ENCODE peak calls at places on chromosomes 6 and 20, in eight cellular contexts. Q is GM06990; T is brain microvascular endothelial cell; U is GM12865; R is IMR-90; L is transverse colon; B is CD4-positive, alpha-beta memory T cell; J is tibial artery. D is an unnamed sample.

GRCh38 chr6:161186173-161186769 is 87.6 kb downstream of the AGPAT4 start:
- DNase-seq in Q (no peak), U (no peak), J (peak; percentile 70), B (no peak), T (peak; percentile 92), L (peak; percentile 28), R (peak; percentile 90), D (no peak)

GRCh38 chr6:80425089-80425823 is 318.8 kb downstream of the BCKDHB start:
- DNase-seq in U (no peak), L (no peak), Q (no peak), B (no peak), T (peak; percentile 72), J (no peak), R (peak; percentile 99), D (no peak)

GRCh38 chr6:8027965-8028651 is 36.1 kb downstream of the BLOC1S5 start:
- DNase-seq in Q (no peak), L (no peak), R (peak; percentile 38), U (no peak), T (peak; percentile 24), J (no peak), B (no peak), D (no peak)

GRCh38 chr6:137724495-137725211 is 142.4 kb upstream of the TNFAIP3 start:
- DNase-seq in U (no peak), L (no peak), R (no peak), Q (no peak), T (no peak), B (no peak), J (peak; percentile 74), D (no peak)

GRCh38 chr20:38674178-38675133 is 49.8 kb upstream of the SLC32A1 start:
- DNase-seq in J (no peak), R (peak; percentile 47), T (peak; percentile 40), U (peak; percentile 82), L (peak; percentile 11), Q (peak; percentile 85), B (peak; percentile 24), D (peak; percentile 32)

GRCh38 chr6:121247386-121247785 is 86.9 kb downstream of the TBC1D32 start:
- DNase-seq in L (no peak), T (peak; percentile 4), Q (no peak), U (peak; percentile 11), R (peak; percentile 80), J (no peak), B (no peak), D (no peak)

GRCh38 chr6:153965996-153966395 is 73.0 kb upstream of the OPRM1 start:
- DNase-seq in Q (no peak), U (no peak), J (no peak), R (no peak), L (no peak), B (no peak), T (peak; percentile 77), D (no peak)

GRCh38 chr6:144141470-144141869 is 8.8 kb upstream of the STX11 start:
- DNase-seq in T (no peak), Q (no peak), J (no peak), R (no peak), L (no peak), B (no peak), U (no peak), D (no peak)

GRCh38 chr6:159121387-159121955 is 47.7 kb upstream of the FNDC1 start:
- DNase-seq in T (no peak), R (no peak), Q (no peak), B (no peak), L (no peak), J (no peak), U (no peak), D (no peak)

GRCh38 chr6:42629845-42630244 is 66.0 kb downstream of the UBR2 start:
- DNase-seq in Q (no peak), U (peak; percentile 68), J (no peak), B (no peak), R (no peak), L (no peak), T (no peak), D (peak; percentile 16)

GRCh38 chr6:159686697-159687096 is 6.3 kb downstream of the SOD2 start:
- DNase-seq in J (no peak), B (no peak), Q (no peak), T (no peak), U (no peak), R (no peak), L (no peak), D (no peak)

GRCh38 chr20:37356961-37357371 is 11.0 kb downstream of the SRC start:
- DNase-seq in B (no peak), Q (no peak), J (no peak), L (no peak), R (no peak), U (no peak), T (no peak), D (no peak)

GRCh38 chr20:37358366-37359150 is 12.6 kb downstream of the SRC start:
- DNase-seq in Q (no peak), T (no peak), R (no peak), L (no peak), B (no peak), U (no peak), J (peak; percentile 67), D (no peak)

GRCh38 chr20:37356387-37356786 is 10.4 kb downstream of the SRC start:
- DNase-seq in B (no peak), T (no peak), U (no peak), L (peak; percentile 59), R (no peak), J (peak; percentile 92), Q (no peak), D (no peak)

GRCh38 chr20:37359331-37359730 is 13.4 kb downstream of the SRC start:
- DNase-seq in R (no peak), J (no peak), B (no peak), Q (no peak), L (no peak), T (no peak), U (no peak), D (no peak)

DNA sequence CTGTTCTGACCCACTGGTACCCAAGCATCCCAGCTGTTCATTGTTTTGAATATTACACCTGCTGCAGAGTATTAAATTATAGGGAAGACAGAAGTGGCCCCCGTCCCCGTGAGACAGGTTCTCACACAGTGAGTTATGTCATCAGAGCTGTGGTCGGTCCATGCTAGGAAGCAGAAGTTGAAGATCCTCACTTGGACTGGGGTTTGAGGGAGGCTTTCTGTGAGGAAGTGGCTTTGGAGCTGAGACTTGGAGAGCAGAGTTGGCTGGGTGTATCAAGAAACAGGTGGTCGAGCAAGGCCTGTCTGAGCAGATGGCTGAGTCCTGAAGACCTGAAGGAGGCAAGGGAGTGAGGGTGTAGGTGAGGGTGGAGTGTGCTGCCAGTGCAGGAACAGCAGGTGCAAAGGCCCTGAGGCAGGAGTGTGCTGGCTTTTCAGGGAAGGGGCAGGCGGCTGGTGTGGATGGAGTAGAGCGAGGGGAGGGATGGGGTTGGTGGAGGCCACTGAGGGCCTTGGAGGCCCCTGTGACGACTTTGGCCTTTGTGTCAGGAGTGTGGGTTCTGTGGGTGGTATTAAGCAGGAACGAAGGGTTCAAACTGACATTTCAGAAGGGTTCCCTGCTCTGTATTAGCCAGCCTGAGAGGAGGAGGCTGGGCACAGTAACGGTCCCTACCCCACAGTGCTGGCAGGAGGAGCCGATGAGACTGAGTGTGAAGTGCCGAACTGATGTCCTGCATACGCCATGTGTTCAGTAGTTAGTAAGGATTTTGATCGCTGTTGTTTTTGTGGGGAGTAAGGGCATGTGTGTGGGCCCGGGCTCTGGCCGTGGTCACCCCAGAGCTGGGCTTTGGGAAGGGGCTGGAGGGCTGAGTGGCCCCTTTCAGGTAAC is 11.8 kb downstream of the SRC start:
- DNase-seq in B (no peak), U (no peak), R (no peak), J (peak; percentile 48), T (no peak), L (no peak), Q (no peak), D (no peak)
- H3K4me3 ChIP-seq in B (no peak overlapping the region), U (no peak overlapping the region), R (no peak overlapping the region), J (no peak overlapping the region), T (no peak overlapping the region), L (no peak overlapping the region), Q (no peak overlapping the region), D (no peak overlapping the region)

DNA sequence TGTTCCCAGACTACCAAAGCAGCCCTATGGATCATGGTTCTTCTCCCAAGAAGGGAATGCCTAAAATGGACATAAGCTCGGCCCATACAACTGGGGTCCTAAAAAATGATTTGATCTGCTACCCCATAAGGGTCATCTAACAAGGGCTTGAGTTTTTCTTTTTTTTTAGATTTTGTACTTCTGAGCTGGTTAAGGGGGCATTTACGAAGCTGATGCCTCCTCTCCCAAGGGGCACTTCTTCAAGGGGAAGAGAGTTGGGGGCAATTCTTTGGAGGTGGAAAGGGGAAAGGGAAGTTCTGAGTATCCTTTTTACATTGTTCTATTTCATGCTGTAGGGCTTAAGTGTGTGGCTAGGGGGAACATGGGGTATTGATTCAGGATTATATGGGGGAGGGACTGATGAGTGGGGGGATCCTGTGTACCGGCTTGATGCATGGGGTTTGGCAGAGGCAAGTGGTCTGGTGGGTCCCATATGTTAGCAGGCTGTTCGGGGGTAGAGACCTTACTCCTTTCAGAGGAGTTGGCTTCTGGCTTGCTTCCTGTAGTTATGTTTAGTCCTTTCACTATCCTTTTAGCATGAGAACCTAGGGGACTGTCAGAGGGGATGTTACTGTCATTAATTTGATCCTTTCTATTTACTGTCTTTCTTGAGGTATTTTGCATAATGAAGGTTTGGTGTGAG is 8.1 kb upstream of the ZNFX1 start:
- DNase-seq in B (no peak), T (no peak), L (no peak), J (no peak), Q (no peak), R (no peak), U (peak; percentile 31), D (no peak)
- H3K4me3 ChIP-seq in B (no peak overlapping the region), T (peak overlapping the region; percentile 7), L (no peak overlapping the region), J (no peak overlapping the region), Q (no peak overlapping the region), R (no peak overlapping the region), U (no peak overlapping the region), D (peak overlapping the region; percentile 45)

GRCh38 chr6:109381007-109381746 is 1.1 kb downstream of the CD164 start:
- DNase-seq in L (no peak), T (no peak), R (peak; percentile 20), U (no peak), Q (no peak), J (no peak), B (no peak), D (no peak)

GRCh38 chr6:109381747-109382575 is at the start of gene CD164:
- DNase-seq in Q (peak; percentile 96), U (peak; percentile 97), B (peak; percentile 96), J (peak; percentile 97), T (peak; percentile 81), L (peak; percentile 94), R (peak; percentile 93), D (peak; percentile 92)

GRCh38 chr6:109383438-109383940 is 1.2 kb upstream of the CD164 start:
- DNase-seq in T (no peak), B (no peak), J (no peak), Q (no peak), R (no peak), U (no peak), L (no peak), D (no peak)

GRCh38 chr6:109382576-109383437 is 540 bp upstream of the CD164 start:
- DNase-seq in L (peak; percentile 94), B (peak; percentile 96), T (peak; percentile 88), J (peak; percentile 96), U (peak; percentile 97), Q (peak; percentile 97), R (peak; percentile 92), D (peak; percentile 98)

GRCh38 chr6:109379706-109380105 is 2.6 kb downstream of the CD164 start:
- DNase-seq in L (no peak), R (peak; percentile 59), T (peak; percentile 29), U (no peak), Q (no peak), B (no peak), J (no peak), D (no peak)
- H3K4me3 ChIP-seq in L (no peak overlapping the region), R (peak overlapping the region; percentile 17), T (peak overlapping the region; percentile 96), U (peak overlapping the region; percentile 85), Q (peak overlapping the region; percentile 97), B (peak overlapping the region; percentile 49), J (peak overlapping the region; percentile 95), D (peak overlapping the region; percentile 97)

GRCh38 chr6:71421611-71422010 is 133.0 kb downstream of the OGFRL1 start:
- DNase-seq in L (no peak), U (no peak), B (no peak), T (no peak), Q (no peak), J (no peak), R (no peak), D (no peak)
- H3K4me3 ChIP-seq in L (no peak overlapping the region), U (no peak overlapping the region), B (no peak overlapping the region), T (no peak overlapping the region), Q (no peak overlapping the region), J (no peak overlapping the region), R (no peak overlapping the region), D (no peak overlapping the region)

D was measured in CD4-positive, CD25-positive, alpha-beta regulatory T cell.